ENCODE peak calls at places on chromosomes 7 and 10, in seven cellular contexts. A is skeletal muscle cell, Y is GF-D8, W is NCI-H1105, U is glutamatergic neuron, T is activated T-cell treated with anti-CD3 and anti-CD28 coated beads for 1 hour, X is ureter. H is an unnamed sample.
A peak's percentile ranks its signal among the peaks of the same experiment; 100 is the strongest.

GRCh38 chr7:122758501-122758900 is 55.8 kb upstream of the RNF148 start:
- DNase-seq in W (no peak), T (no peak), U (no peak), A (no peak), Y (no peak), X (no peak), H (no peak)

GRCh38 chr7:79091661-79092060 is 361.8 kb downstream of the MAGI2 start:
- DNase-seq in U (no peak), T (no peak), A (no peak), X (no peak), Y (no peak), W (no peak), H (no peak)

GRCh38 chr7:20785211-20786048 is 1.3 kb downstream of the SP8 start:
- DNase-seq in Y (no peak), A (no peak), W (peak; percentile 38), U (peak; percentile 68), T (no peak), X (no peak), H (no peak)

GRCh38 chr7:43784030-43785001 is 25.8 kb downstream of the BLVRA start:
- DNase-seq in X (no peak), T (no peak), U (no peak), W (no peak), Y (no peak), A (no peak), H (peak; percentile 22)

GRCh38 chr7:69839782-69840181 is 241.5 kb downstream of the AUTS2 start:
- DNase-seq in Y (no peak), U (no peak), A (no peak), X (no peak), W (no peak), T (no peak), H (no peak)

GRCh38 chr7:18117482-18117881 is 89.8 kb upstream of the PRPS1L1 start:
- DNase-seq in X (no peak), Y (no peak), T (no peak), U (no peak), A (no peak), W (no peak), H (no peak)

GRCh38 chr7:111076205-111076604 is 14.7 kb upstream of the LRRN3 start:
- DNase-seq in U (no peak), X (no peak), W (no peak), A (peak; percentile 32), T (no peak), Y (no peak), H (no peak)

GRCh38 chr10:2119316-2119715 is 382.0 kb upstream of the ADARB2 start:
- DNase-seq in A (peak; percentile 3), W (no peak), Y (no peak), T (no peak), X (no peak), U (no peak), H (no peak)

GRCh38 chr7:300048-300447 is 10.1 kb downstream of the FOXL3 start:
- DNase-seq in T (no peak), X (no peak), W (no peak), U (no peak), Y (no peak), A (no peak), H (no peak)

GRCh38 chr10:131440405-131441360 is 129.2 kb upstream of the TCERG1L start:
- DNase-seq in Y (no peak), X (no peak), U (no peak), T (no peak), W (no peak), A (no peak), H (no peak)

GRCh38 chr10:99387071-99387470 is 43.4 kb downstream of the GOT1 start:
- DNase-seq in Y (no peak), A (no peak), U (no peak), T (no peak), W (no peak), X (no peak), H (no peak)

GRCh38 chr7:66307591-66308215 is 102.6 kb downstream of the TPST1 start:
- DNase-seq in T (no peak), X (no peak), Y (no peak), A (no peak), U (no peak), W (no peak), H (peak; percentile 66)

GRCh38 chr7:12053561-12053960 is 157.5 kb upstream of the TMEM106B start:
- DNase-seq in X (no peak), T (no peak), U (no peak), Y (no peak), W (no peak), A (no peak), H (no peak)

GRCh38 chr7:16889851-16890443 is 8.2 kb upstream of the AGR3 start:
- DNase-seq in U (no peak), A (no peak), Y (no peak), X (no peak), T (no peak), W (no peak), H (no peak)

GRCh38 chr7:72183835-72184234 is 228.3 kb downstream of the CALN1 start:
- DNase-seq in U (no peak), X (no peak), A (no peak), W (no peak), Y (no peak), T (no peak), H (no peak)

GRCh38 chr7:102991077-102991539 is 78.3 kb downstream of the LRRC17 start:
- DNase-seq in U (no peak), T (no peak), A (no peak), W (no peak), X (no peak), Y (peak; percentile 66), H (no peak)

GRCh38 chr7:33300131-33300530 is 170.8 kb downstream of the BBS9 start:
- DNase-seq in X (no peak), T (no peak), W (no peak), Y (no peak), A (no peak), U (no peak), H (no peak)

GRCh38 chr10:33031815-33032320 is 73.8 kb upstream of the ITGB1 start:
- DNase-seq in U (no peak), T (no peak), X (no peak), W (no peak), Y (no peak), A (no peak), H (no peak)

GRCh38 chr7:78073470-78074382 is 275.2 kb downstream of the PHTF2 start:
- DNase-seq in T (no peak), A (no peak), Y (no peak), X (no peak), W (no peak), U (no peak), H (no peak)

GRCh38 chr7:103866919-103867318 is 122.5 kb downstream of the RELN start:
- DNase-seq in U (no peak), T (no peak), A (no peak), Y (no peak), X (no peak), W (peak; percentile 73), H (no peak)

GRCh38 chr10:111084346-111085255 is 7.8 kb downstream of the ADRA2A start:
- DNase-seq in U (no peak), A (no peak), X (peak; percentile 30), T (no peak), W (no peak), Y (no peak), H (peak; percentile 27)

GRCh38 chr10:78414380-78414779 is 380.7 kb downstream of the RPS24 start:
- DNase-seq in Y (no peak), A (no peak), X (no peak), T (no peak), U (no peak), W (no peak), H (no peak)

GRCh38 chr10:86964061-86964846 is 4.0 kb upstream of the ADIRF start:
- DNase-seq in Y (no peak), T (no peak), A (no peak), W (no peak), X (peak; percentile 69), U (peak; percentile 18), H (peak; percentile 39)

GRCh38 chr10:80090120-80090519 is 11.7 kb downstream of the TMEM254 start:
- DNase-seq in X (no peak), U (no peak), W (peak; percentile 32), A (no peak), T (no peak), Y (no peak), H (no peak)

GRCh38 chr7:45888993-45889366 is 692 bp downstream of the IGFBP1 start:
- DNase-seq in A (no peak), Y (no peak), U (no peak), T (no peak), W (no peak), X (no peak), H (no peak)

GRCh38 chr10:93512565-93512964 is 16.2 kb downstream of the CEP55 start:
- DNase-seq in Y (no peak), U (no peak), T (no peak), W (no peak), X (no peak), A (no peak), H (no peak)

GRCh38 chr7:77940647-77941046 is 142.1 kb downstream of the PHTF2 start:
- DNase-seq in A (no peak), W (no peak), Y (peak; percentile 12), X (no peak), T (no peak), U (no peak), H (no peak)

GRCh38 chr10:103803941-103804340 is 51.4 kb downstream of the SH3PXD2A start:
- DNase-seq in Y (no peak), W (no peak), T (no peak), U (no peak), A (no peak), X (no peak), H (no peak)

GRCh38 chr10:89165923-89166322 is 41.2 kb downstream of the CH25H start:
- DNase-seq in A (peak; percentile 47), X (no peak), T (no peak), W (no peak), Y (no peak), U (no peak), H (no peak)

H was measured in left lobe of liver.